ENCODE peak calls at places on chromosomes 12 and 14, in four cellular contexts. H, N, S and V are unnamed samples.

GRCh38 chr12:28780096-28780495 is 369.0 kb upstream of the FAR2 start:
- DNase-seq in H (no peak), N (no peak), S (peak), V (peak)

GRCh38 chr12:75815756-75816155 is 215.8 kb downstream of the PHLDA1 start:
- DNase-seq in S (no peak), N (no peak), H (no peak), V (no peak)

GRCh38 chr12:6047249-6048227 is 76.9 kb downstream of the VWF start:
- DNase-seq in S (peak), H (no peak), N (no peak), V (peak)

GRCh38 chr12:113030875-113031525 is 25.5 kb upstream of the DTX1 start:
- DNase-seq in H (no peak), N (peak), S (peak), V (peak)

GRCh38 chr14:23106747-23107045 is 1.9 kb upstream of the CIROP start:
- DNase-seq in H (no peak), S (no peak), N (no peak), V (no peak)

GRCh38 chr12:124746649-124747425 is 116.8 kb downstream of the SCARB1 start:
- DNase-seq in H (no peak), N (no peak), S (no peak), V (no peak)

GRCh38 chr14:44966601-44967336 is 4.8 kb downstream of the TOGARAM1 start:
- DNase-seq in H (no peak), S (no peak), N (no peak), V (peak)

GRCh38 chr14:75709207-75709812 is 48.3 kb downstream of the TTLL5 start:
- DNase-seq in H (peak), N (peak), S (peak), V (peak)

GRCh38 chr12:82848846-82849245 is 162.1 kb downstream of the TMTC2 start:
- DNase-seq in H (no peak), N (no peak), S (no peak), V (no peak)

GRCh38 chr14:104343690-104344640 is 205.6 kb downstream of the KIF26A start:
- DNase-seq in H (peak), S (no peak), N (no peak), V (no peak)

DNA sequence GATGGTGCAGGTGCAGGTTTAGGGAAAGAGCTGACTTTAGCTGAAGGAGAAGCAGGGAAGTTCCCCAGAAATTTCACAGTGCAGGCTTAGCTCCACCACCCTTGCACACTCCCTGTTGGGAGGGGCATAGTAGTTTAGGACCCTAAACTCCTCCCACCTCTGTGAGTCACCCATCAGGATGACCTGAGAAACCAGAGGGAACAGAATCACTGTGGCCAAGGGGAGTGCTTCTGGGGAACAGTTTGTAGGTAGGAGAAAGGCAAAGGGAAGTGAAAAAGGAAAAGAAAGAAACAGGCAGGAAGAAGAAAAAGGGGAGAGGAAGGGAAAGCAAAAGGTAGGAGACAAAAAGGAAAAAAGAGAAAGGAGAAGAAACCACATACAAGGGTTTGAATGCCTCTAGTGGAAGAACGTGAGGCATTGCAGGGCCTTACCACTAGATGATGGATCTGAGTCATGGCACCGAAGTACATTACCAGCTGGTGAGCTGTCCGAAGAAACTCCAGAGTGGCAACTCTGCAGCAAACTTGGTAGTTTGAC is 404.2 kb downstream of the SLC6A15 start:
- DNase-seq in H (no peak), N (no peak), S (peak), V (peak)
- TF ChIP-seq CTCF in H (no peak), N (no peak), S (peak), V (peak)

GRCh38 chr12:9782547-9783382 is 22.1 kb upstream of the CD69 start:
- DNase-seq in S (no peak), N (no peak), H (no peak), V (no peak)
- H3K4me3 ChIP-seq in S (no peak), N (no peak), H (no peak), V (no peak)

DNA sequence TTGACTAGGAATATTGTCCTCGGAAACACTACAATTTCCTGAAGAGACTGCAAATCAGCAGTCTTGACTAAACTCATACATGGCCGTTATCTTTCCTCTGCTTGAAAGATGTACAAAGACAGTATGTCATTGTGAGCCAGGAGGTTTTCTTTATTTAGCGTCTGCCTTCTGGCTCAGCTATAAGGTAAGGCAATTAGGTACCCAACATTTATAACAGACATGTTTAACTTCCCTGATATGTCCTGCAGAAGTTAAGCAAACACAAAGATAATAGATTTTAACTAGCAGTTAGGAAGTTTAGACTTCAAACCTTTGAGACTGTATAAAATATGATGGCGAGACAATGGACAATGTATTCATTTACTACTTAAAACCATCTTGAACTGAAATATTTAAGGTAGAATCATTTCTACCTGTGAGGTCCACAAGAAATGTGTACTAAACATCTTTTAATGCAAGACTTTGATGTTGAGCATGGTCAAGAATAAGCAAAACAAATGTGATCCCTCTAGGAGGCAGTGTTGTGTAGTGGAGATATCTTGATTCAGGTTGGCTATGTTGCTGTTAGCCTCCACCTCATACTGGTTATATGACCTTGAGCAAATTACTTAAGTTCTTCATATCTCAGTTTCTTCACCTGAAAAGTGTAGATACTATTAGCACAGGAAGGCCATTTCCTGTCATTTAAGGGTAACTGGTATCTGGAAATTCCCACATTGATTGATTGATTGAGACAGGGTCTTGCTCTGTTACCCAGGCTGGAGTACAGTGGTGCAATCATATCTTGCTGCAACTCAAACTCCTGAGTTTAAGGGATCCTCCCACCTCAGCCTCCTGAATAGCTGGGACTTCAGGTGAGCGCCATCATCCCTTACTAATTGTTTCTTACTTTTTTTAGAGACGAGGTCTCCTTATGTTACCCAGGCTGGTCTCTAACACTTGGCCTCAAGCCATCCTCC is 96.3 kb upstream of the EEA1 start:
- DNase-seq in S (peak), H (no peak), N (peak), V (peak)
- TF ChIP-seq CTCF in S (peak), H (no peak), N (peak), V (peak)

DNA sequence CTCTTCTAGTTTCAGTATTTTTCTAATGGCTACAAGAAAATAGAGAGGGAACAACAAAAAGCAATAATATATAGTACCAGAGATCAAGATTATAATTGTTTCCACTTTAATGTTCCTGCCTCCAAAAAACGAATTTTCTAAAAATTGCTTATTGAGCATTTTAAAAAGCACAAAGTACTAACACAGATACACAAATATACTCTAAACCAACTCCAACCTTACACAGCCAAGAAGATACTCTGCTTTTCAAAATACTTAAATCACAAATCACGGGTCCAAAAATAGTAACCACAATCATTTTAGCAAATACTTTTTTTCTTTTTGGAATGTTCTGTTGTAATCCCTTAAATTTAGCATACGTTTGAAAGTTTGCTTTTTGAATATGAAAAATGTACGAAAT is 2.0 kb downstream of the YAF2 start:
- DNase-seq in H (no peak), N (no peak), S (no peak), V (no peak)
- H3K4me3 ChIP-seq in H (no peak), N (no peak), S (no peak), V (peak)

DNA sequence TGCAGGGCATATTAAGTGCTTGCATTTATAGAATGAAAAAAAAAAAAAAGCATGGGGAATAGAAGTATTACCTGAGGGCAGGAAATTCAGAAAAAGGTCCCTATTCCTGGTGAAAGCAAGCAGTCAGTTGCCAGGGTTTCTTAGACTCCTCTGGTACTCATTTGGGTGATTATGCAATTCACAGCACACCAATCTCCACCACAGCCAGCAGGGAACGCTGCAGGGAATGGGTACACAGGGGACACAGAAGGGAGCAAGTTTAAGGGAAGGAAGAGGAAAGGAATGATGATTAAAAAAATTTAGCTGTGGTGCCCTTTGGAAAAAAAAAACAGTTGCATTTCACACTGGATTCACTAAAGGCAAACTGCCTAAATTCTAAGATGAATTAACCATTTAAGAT is 14.2 kb downstream of the BLTP3B start:
- DNase-seq in N (no peak), H (no peak), S (no peak), V (peak)
- TF ChIP-seq CTCF in N (peak), H (peak), S (peak), V (peak)

DNA sequence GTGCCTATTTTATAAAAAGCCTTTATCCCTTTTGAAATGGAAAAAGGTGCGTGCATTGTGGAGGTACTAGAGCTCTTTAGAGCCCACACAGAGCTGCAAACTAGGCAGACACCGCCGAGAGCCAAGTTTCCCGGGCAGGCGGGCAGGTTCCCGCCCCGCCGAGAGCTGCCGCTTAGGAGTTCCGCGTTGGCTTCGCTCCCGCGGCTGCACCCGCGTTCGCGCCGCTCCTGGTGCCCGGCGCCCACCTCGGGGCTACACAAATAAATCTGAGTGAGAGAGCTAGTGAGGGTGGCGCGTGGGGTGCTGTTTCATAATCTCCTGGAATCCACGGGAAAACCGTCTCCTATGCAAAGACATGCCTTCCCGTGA is 715 bp downstream of the KITLG start:
- DNase-seq in S (no peak), N (no peak), H (peak), V (no peak)
- H3K4me3 ChIP-seq in S (peak), N (no peak), H (peak), V (peak)

DNA sequence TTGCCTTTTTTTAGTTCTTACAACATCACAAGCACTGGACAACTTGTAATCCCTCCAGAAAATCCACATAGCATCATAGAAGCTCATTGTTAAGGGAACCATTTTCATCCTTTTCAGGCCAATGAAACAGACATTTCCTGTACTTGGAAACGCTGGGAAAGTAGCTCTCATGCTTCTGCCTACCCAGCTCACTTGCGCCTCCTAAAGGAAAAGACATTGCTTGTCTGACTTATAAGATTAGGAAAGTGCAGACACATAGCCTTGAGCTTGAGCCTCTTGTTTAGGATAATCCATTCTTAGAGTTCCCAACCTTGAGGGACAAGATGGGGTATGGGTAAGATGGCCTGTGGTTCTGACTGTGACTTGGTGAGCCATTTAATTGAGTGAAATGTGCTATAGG is 589.5 kb downstream of the NOVA1 start:
- DNase-seq in N (no peak), S (no peak), H (no peak), V (peak)
- TF ChIP-seq CTCF in N (no peak), S (no peak), H (no peak), V (peak)

GRCh38 chr12:122886161-122886560 is 9.8 kb downstream of the VPS37B start:
- DNase-seq in N (no peak), S (no peak), H (no peak), V (no peak)
- H3K4me3 ChIP-seq in N (no peak), S (no peak), H (no peak), V (no peak)

DNA sequence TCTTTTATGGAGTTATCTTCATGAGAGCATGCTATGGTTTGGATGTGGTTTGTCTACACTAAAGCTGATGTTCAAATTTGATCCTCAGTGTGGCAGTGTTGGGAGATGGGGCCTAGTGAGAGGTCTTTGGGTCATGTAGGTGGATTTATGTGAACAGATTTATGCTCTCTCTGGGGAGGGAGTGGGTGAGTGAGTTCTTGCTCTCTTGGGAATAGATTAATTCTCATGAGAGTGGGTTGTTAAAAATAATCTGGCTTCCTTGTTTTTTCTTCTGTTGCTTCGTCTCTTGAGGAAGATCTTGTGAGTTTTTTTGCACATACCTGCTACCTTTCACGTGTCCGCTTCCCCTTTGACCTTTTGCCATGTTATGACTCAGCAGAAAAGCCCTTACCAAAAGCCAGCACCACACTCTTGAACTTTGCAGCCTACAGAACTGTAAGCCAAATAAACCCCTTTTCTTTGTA is 20.5 kb downstream of the DERA start:
- DNase-seq in H (no peak), N (peak), S (no peak), V (no peak)
- TF ChIP-seq CTCF in H (no peak), N (peak), S (no peak), V (peak)

GRCh38 chr12:81086342-81086741 is 8.5 kb downstream of the ACSS3 start:
- DNase-seq in S (no peak), N (no peak), H (no peak), V (peak)

GRCh38 chr12:81085832-81086231 is 8.0 kb downstream of the ACSS3 start:
- DNase-seq in H (no peak), N (no peak), S (no peak), V (no peak)

GRCh38 chr12:81083906-81084513 is 6.1 kb downstream of the ACSS3 start:
- DNase-seq in H (no peak), S (no peak), N (no peak), V (no peak)

GRCh38 chr12:81083018-81083417 is 5.1 kb downstream of the ACSS3 start:
- DNase-seq in H (no peak), N (no peak), S (no peak), V (no peak)

GRCh38 chr12:81084848-81085350 is 7.0 kb downstream of the ACSS3 start:
- DNase-seq in H (no peak), N (no peak), S (no peak), V (no peak)
- H3K4me3 ChIP-seq in H (no peak), N (no peak), S (no peak), V (no peak)